ENCODE peak calls at places on chromosomes 5 and 9, in four cellular contexts. K is H1, E is K562, Y is HCT116. I is an unnamed sample.

GRCh38 chr5:28397502-28397941 is 1359.1 kb upstream of the CDH9 start:
- DNase-seq in Y (no peak), E (no peak), K (no peak), I (no peak)

GRCh38 chr9:36779582-36779981 is 206.9 kb downstream of the MELK start:
- DNase-seq in Y (no peak), E (no peak), K (no peak), I (no peak)

GRCh38 chr5:131067596-131067995 is 97.5 kb downstream of the HINT1 start:
- DNase-seq in E (no peak), K (no peak), Y (no peak), I (no peak)

GRCh38 chr9:73183917-73184861 is 32.5 kb downstream of the ANXA1 start:
- DNase-seq in E (peak), K (no peak), Y (peak), I (no peak)

GRCh38 chr5:1374030-1374679 is 29.3 kb upstream of the CLPTM1L start:
- DNase-seq in E (no peak), Y (no peak), K (no peak), I (no peak)

GRCh38 chr9:123568691-123569342 is 212.8 kb downstream of the CRB2 start:
- DNase-seq in K (no peak), E (no peak), Y (no peak), I (no peak)

GRCh38 chr5:133247881-133248642 is 196.2 kb downstream of the HSPA4 start:
- DNase-seq in Y (peak), K (peak), E (peak), I (no peak)

GRCh38 chr5:77518304-77518703 is 26.2 kb upstream of the WDR41 start:
- DNase-seq in Y (peak), E (peak), K (no peak), I (no peak)

GRCh38 chr5:1467341-1468246 is 22.4 kb upstream of the SLC6A3 start:
- DNase-seq in K (no peak), E (no peak), Y (no peak), I (no peak)

GRCh38 chr5:140322751-140323731 is 20.1 kb upstream of the PFDN1 start:
- DNase-seq in K (no peak), E (no peak), Y (no peak), I (no peak)

GRCh38 chr5:1800470-1801060 is 642 bp upstream of the NDUFS6 start:
- DNase-seq in K (no peak), E (no peak), Y (no peak), I (no peak)

GRCh38 chr5:17218353-17219005 is 1.0 kb downstream of the BASP1 start:
- DNase-seq in E (no peak), K (peak), Y (no peak), I (no peak)

GRCh38 chr5:178149199-178149932 is 4.3 kb downstream of the NHP2 start:
- DNase-seq in E (no peak), K (no peak), Y (no peak), I (no peak)

GRCh38 chr5:178143246-178143645 is 10.4 kb downstream of the NHP2 start:
- DNase-seq in E (no peak), Y (no peak), K (no peak), I (no peak)

GRCh38 chr5:178147406-178147805 is 6.3 kb downstream of the NHP2 start:
- DNase-seq in K (no peak), E (no peak), Y (no peak), I (no peak)

GRCh38 chr5:178143901-178144300 is 9.8 kb downstream of the NHP2 start:
- DNase-seq in Y (no peak), E (no peak), K (no peak), I (no peak)

DNA sequence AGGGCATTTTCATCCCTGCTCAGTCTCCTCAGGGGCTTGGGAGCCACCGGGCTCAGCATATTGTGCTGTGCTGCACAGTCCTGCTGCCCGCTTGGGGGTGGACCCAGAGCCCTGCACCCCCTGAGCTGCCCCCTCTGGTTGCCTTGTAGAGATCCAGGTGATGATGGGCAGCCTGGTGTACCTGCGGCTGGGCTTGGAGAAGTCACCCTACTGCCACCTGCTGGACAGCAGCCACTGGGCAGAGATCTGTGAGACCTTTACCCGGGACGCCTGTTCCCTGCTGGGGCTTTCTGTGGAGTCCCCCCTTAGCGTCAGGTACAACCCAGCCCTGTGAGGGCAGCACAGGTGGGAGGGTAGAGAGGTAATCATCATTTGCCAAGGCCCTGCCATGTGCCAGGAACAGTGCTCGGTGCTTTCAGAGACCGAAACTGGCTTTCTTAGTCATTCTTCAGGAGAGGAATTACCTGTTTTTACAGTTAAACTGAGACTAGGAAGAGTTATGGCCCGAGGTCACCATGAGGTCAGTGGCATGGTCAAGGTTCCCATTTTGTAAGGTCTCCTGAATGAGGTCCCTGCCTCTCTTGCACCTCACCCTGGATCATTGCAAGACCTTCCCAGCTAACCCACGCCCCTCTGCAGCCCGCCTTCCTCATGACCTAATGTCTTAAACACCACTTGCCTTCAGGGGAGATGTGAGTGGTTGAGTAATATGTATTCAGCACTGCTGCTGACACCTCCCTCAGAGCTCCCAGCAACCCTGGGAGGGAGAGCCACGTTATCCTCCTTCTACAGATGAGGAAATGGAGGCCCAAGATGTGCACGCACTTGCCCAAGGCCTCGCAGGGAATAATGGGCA is 7.5 kb downstream of the NHP2 start:
- DNase-seq in K (peak), Y (peak), E (peak), I (no peak)
- TF ChIP-seq EGR1 in K (no peak), Y (no peak), E (no peak), I (no peak)

GRCh38 chr5:179266291-179267070 is 78.8 kb downstream of the ADAMTS2 start:
- DNase-seq in Y (no peak), E (no peak), K (peak), I (no peak)
- TF ChIP-seq EGR1 in Y (no peak), E (no peak), K (no peak), I (no peak)

GRCh38 chr5:54701179-54701578 is 183.6 kb downstream of the SNX18 start:
- DNase-seq in E (no peak), K (no peak), Y (peak), I (no peak)
- TF ChIP-seq EGR1 in E (no peak), K (no peak), Y (no peak), I (no peak)

GRCh38 chr5:159022178-159022556 is 77.5 kb downstream of the EBF1 start:
- DNase-seq in K (no peak), E (no peak), Y (no peak), I (no peak)

GRCh38 chr5:159031915-159032314 is 67.8 kb downstream of the EBF1 start:
- DNase-seq in K (no peak), Y (no peak), E (no peak), I (no peak)

GRCh38 chr5:159030357-159030756 is 69.4 kb downstream of the EBF1 start:
- DNase-seq in E (no peak), Y (no peak), K (no peak), I (no peak)

GRCh38 chr5:159031513-159031912 is 68.2 kb downstream of the EBF1 start:
- DNase-seq in Y (no peak), K (no peak), E (no peak), I (no peak)

DNA sequence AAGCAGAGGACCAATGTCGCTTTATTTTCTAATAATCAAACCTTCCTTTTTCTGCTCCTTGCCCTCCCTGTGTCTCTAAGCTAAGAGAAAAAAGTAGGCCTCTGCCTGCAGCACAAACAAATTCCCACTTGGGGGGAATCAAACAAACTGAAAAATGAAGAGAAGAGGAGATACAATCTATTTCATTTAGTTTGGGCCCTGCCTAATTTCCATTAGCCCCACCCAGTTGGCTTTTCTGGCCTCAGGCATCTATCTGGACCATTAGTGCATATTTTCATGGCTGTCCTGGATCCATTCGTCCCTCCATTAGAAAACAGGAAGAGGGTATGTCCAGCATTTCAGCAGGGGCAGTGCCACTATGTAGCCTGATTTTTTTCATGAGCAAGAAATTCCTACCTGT is 72.9 kb downstream of the EBF1 start:
- DNase-seq in K (no peak), E (no peak), Y (no peak), I (no peak)
- TF ChIP-seq EGR1 in K (no peak), E (no peak), Y (no peak), I (no peak)

GRCh38 chr9:126521976-126522590 is 91.6 kb upstream of the LMX1B start:
- DNase-seq in K (no peak), Y (no peak), E (no peak), I (no peak)

GRCh38 chr9:126521089-126521488 is 92.6 kb upstream of the LMX1B start:
- DNase-seq in E (no peak), Y (no peak), K (no peak), I (no peak)

GRCh38 chr9:126521551-126521950 is 92.2 kb upstream of the LMX1B start:
- DNase-seq in Y (no peak), E (no peak), K (no peak), I (no peak)

GRCh38 chr9:126519660-126520425 is 93.9 kb upstream of the LMX1B start:
- DNase-seq in K (peak), Y (no peak), E (no peak), I (no peak)

GRCh38 chr9:126520453-126520852 is 93.3 kb upstream of the LMX1B start:
- DNase-seq in E (no peak), Y (no peak), K (no peak), I (no peak)
- TF ChIP-seq EGR1 in E (no peak), Y (no peak), K (no peak), I (no peak)

DNA sequence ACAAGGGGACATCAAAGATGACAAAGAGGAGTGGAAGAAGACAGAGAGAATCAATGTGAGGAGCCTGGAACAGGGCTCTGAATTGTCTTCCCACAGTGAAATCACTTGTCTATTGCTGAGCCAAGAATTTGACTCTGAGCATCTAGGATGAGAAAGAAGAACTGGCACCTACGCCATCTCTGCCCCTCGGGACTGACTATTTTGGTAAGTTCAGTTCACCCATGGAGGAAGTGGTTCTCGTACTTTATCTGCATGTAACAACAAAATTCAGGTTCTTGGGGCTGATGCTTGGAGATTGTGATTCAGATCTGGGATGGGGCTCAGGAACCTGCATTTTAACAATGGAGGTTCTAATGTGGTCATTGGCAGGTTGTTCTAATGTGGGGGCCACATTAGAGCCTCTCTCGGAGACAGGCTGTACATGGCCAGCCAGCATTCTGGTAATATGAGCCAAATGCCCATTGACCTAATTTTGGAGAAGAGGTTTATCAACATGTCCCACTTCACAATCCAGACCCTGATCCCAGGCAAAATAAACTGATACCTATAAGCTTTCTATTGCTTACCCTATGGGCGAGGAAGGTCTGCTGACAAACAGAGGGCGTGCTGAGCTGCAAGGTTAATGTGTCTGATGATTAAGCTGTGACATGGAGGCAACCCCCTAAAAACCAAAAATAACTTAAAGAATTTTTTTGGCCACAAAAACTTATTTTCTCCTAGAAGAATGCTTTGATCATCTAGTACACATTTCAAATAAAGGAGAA is 2.7 kb upstream of the IL12B start:
- DNase-seq in E (no peak), Y (no peak), K (no peak), I (no peak)
- TF ChIP-seq EGR1 in E (no peak), Y (no peak), K (no peak), I (no peak)

GRCh38 chr5:103908327-103909099 is 345.9 kb upstream of the NUDT12 start:
- DNase-seq in Y (no peak), K (no peak), E (no peak), I (no peak)
- TF ChIP-seq EGR1 in Y (no peak), K (no peak), E (no peak), I (no peak)

I was measured in GM12878.